ENCODE peak calls at places on chromosomes 5 and 9, in eight cellular contexts. D, Y, G, N, W, L, E and J are unnamed samples.
A peak's percentile ranks its signal among the peaks of the same experiment; 100 is the strongest.

GRCh38 chr5:107431998-107432397 is 238.7 kb downstream of the EFNA5 start:
- DNase-seq in D (no peak), Y (no peak), G (peak; percentile 56), N (no peak), W (peak; percentile 69), L (peak; percentile 65), E (no peak), J (no peak)

GRCh38 chr5:121189569-121190305 is 661.9 kb upstream of the FTMT start:
- DNase-seq in D (no peak), Y (no peak), G (no peak), N (no peak), W (peak; percentile 77), L (peak; percentile 59), E (no peak), J (peak; percentile 18)

GRCh38 chr5:172637122-172637580 is 3.9 kb upstream of the NEURL1B start:
- DNase-seq in D (no peak), Y (no peak), G (peak; percentile 98), N (no peak), W (no peak), L (no peak), E (no peak), J (no peak)

GRCh38 chr9:77421506-77422265 is 226.4 kb downstream of the GNA14 start:
- DNase-seq in D (no peak), Y (no peak), G (no peak), N (no peak), W (no peak), L (peak; percentile 49), E (no peak), J (no peak)

GRCh38 chr5:1445313-1445894 is at the start of gene SLC6A3:
- DNase-seq in D (peak; percentile 29), Y (peak; percentile 91), G (no peak), N (no peak), W (peak; percentile 20), L (no peak), E (no peak), J (no peak)

GRCh38 chr5:138096363-138096762 is 12.5 kb downstream of the WNT8A start:
- DNase-seq in D (no peak), Y (no peak), G (no peak), N (no peak), W (no peak), L (peak; percentile 22), E (no peak), J (no peak)

GRCh38 chr5:89584339-89584956 is 701.5 kb upstream of the MEF2C start:
- DNase-seq in D (no peak), Y (no peak), G (peak; percentile 96), N (no peak), W (peak; percentile 45), L (peak; percentile 88), E (no peak), J (no peak)

GRCh38 chr9:79185866-79186265 is 385.9 kb upstream of the TLE4 start:
- DNase-seq in D (no peak), Y (no peak), G (no peak), N (no peak), W (peak; percentile 83), L (peak; percentile 92), E (no peak), J (no peak)

GRCh38 chr5:180603076-180603591 is 11.8 kb upstream of the SCGB3A1 start:
- DNase-seq in D (no peak), Y (no peak), G (no peak), N (no peak), W (no peak), L (no peak), E (no peak), J (no peak)

GRCh38 chr5:141997358-141998006 is 15.3 kb downstream of the GNPDA1 start:
- DNase-seq in D (no peak), Y (no peak), G (no peak), N (no peak), W (no peak), L (no peak), E (no peak), J (no peak)

GRCh38 chr5:33734541-33734940 is 157.2 kb downstream of the ADAMTS12 start:
- DNase-seq in D (no peak), Y (no peak), G (no peak), N (no peak), W (peak; percentile 32), L (peak; percentile 74), E (no peak), J (no peak)

GRCh38 chr9:102844754-102845153 is 150.4 kb upstream of the CYLC2 start:
- DNase-seq in D (no peak), Y (no peak), G (no peak), N (no peak), W (no peak), L (no peak), E (no peak), J (no peak)

GRCh38 chr5:68265347-68265746 is 49.8 kb downstream of the PIK3R1 start:
- DNase-seq in D (no peak), Y (no peak), G (no peak), N (no peak), W (no peak), L (no peak), E (no peak), J (no peak)

GRCh38 chr9:89310486-89311345 is at the start of gene CKS2:
- DNase-seq in D (peak; percentile 100), Y (peak; percentile 100), G (peak; percentile 100), N (peak; percentile 100), W (peak; percentile 100), L (peak; percentile 100), E (peak; percentile 100), J (peak; percentile 97)

GRCh38 chr9:132857031-132857430 is 21.1 kb downstream of the AK8 start:
- DNase-seq in D (peak; percentile 43), Y (no peak), G (no peak), N (no peak), W (peak; percentile 87), L (peak; percentile 54), E (no peak), J (no peak)

GRCh38 chr5:175321927-175322532 is 122.0 kb downstream of the DRD1 start:
- DNase-seq in D (no peak), Y (peak; percentile 69), G (peak; percentile 64), N (no peak), W (peak; percentile 7), L (peak; percentile 45), E (peak; percentile 58), J (no peak)

GRCh38 chr5:98927988-98928801 is 612 bp downstream of the CHD1 start:
- DNase-seq in D (peak; percentile 74), Y (peak; percentile 62), G (peak; percentile 78), N (peak; percentile 67), W (peak; percentile 61), L (peak; percentile 65), E (peak; percentile 32), J (peak; percentile 71)

DNA sequence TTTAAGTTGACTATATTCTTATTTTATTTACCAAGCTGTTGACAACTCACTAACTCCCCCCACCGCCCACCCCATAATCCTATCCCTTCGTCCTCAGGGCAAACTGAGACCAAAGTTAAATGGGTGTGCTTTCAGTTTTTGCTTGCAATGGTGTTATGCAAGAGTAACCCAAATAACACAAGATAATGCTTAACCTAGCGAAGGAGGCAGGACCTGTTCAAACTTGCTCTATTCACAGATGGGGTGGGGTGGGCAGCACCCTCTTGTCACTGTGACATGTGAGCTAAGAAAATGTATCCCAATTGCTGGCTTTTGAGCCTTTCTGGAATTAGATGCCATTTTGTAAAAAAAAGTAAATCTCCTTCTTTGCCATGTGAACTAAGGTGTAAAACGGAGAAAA is 40.4 kb downstream of the GLIS3 start:
- DNase-seq in D (no peak), Y (no peak), G (no peak), N (no peak), W (no peak), L (no peak), E (no peak), J (no peak)
- TF ChIP-seq CTCF in D (no peak), Y (no peak), G (no peak), N (no peak), W (no peak), L (no peak), E (no peak), J (no peak)

GRCh38 chr5:163569284-163569683 is 63.9 kb downstream of the MAT2B start:
- DNase-seq in D (no peak), Y (no peak), G (peak; percentile 18), N (no peak), W (peak; percentile 57), L (peak; percentile 45), E (no peak), J (no peak)
- TF ChIP-seq CTCF in D (no peak), Y (peak; percentile 58), G (peak; percentile 64), N (no peak), W (peak; percentile 6), L (peak; percentile 36), E (peak; percentile 26), J (no peak)

DNA sequence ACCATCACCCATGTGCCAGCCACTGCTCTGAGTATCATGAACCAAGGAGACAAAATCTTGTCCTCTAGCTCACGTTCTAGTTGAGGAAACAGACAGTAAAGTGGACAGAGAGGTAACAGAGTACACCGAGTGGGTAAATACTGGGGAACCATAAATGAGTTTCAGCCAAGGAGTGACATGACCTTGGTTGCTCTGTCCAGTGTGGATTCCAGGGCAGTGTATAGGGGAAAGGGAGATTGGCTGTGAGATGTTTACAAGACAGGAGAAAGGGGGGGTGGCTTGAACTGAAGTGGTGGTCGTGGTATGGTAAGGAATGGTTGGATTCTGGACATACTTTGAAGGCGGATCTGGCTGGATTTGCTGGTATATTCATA is 98.4 kb downstream of the AMBP start:
- DNase-seq in D (no peak), Y (no peak), G (no peak), N (no peak), W (no peak), L (peak; percentile 42), E (no peak), J (no peak)
- TF ChIP-seq CTCF in D (no peak), Y (no peak), G (no peak), N (no peak), W (no peak), L (no peak), E (no peak), J (no peak)

GRCh38 chr5:130616161-130616560 is 548.9 kb downstream of the HINT1 start:
- DNase-seq in D (no peak), Y (no peak), G (no peak), N (no peak), W (peak; percentile 58), L (peak; percentile 2), E (no peak), J (no peak)
- TF ChIP-seq CTCF in D (no peak), Y (no peak), G (no peak), N (no peak), W (no peak), L (no peak), E (no peak), J (no peak)

DNA sequence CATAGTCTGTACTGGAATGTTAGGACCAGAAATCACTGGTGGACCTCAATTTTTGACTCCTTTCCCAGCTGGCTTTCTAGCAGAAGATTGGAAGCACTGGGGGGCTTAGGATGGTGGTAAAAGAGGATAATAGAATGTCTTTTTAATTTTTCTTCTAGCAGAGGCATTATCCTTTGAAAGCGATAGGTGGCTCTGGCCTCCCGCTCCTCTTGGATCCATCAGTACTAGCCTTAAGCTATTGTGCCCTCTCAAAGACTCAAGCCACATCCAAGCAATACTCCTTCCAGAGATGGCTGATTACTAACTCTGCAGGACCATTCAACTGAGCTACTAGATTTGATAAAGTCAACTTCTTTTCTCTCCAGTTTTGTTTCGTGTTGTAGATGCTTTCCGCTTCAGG is 610.6 kb downstream of the CDH12 start:
- DNase-seq in D (no peak), Y (peak; percentile 46), G (peak; percentile 8), N (no peak), W (peak; percentile 0), L (no peak), E (no peak), J (no peak)
- TF ChIP-seq CTCF in D (no peak), Y (peak; percentile 62), G (no peak), N (no peak), W (no peak), L (peak; percentile 11), E (no peak), J (no peak)